ENCODE peak calls at places on chromosomes 3 and 15, in ten cellular contexts. I, X, H, F, C, V, T, Y, M and Z are unnamed samples.
A peak's percentile ranks its signal among the peaks of the same experiment; 100 is the strongest.

GRCh38 chr15:56820333-56820732 is 87.0 kb upstream of the ZNF280D start:
- DNase-seq in I (no peak), X (no peak), H (no peak), F (no peak), C (no peak), V (no peak), T (no peak), Y (no peak), M (no peak), Z (no peak)

GRCh38 chr15:78909791-78910228 is 35.0 kb downstream of the CTSH start:
- DNase-seq in I (peak; percentile 72), X (no peak), H (no peak), F (peak; percentile 47), C (no peak), V (peak; percentile 45), T (peak; percentile 25), Y (no peak), M (no peak), Z (no peak)

GRCh38 chr15:99909914-99910313 is 176.7 kb upstream of the LYSMD4 start:
- DNase-seq in I (no peak), X (no peak), H (no peak), F (no peak), C (no peak), V (peak; percentile 40), T (no peak), Y (no peak), M (peak; percentile 4), Z (no peak)

GRCh38 chr3:2603734-2604297 is 505.1 kb downstream of the CNTN4 start:
- DNase-seq in I (no peak), X (no peak), H (no peak), F (no peak), C (no peak), V (no peak), T (no peak), Y (no peak), M (peak; percentile 11), Z (no peak)

GRCh38 chr15:70342554-70343548 is 245.1 kb upstream of the TLE3 start:
- DNase-seq in I (no peak), X (no peak), H (no peak), F (no peak), C (no peak), V (no peak), T (no peak), Y (no peak), M (peak; percentile 7), Z (no peak)

GRCh38 chr15:92937880-92938279 is 37.8 kb downstream of the CHD2 start:
- DNase-seq in I (no peak), X (no peak), H (no peak), F (no peak), C (no peak), V (no peak), T (no peak), Y (no peak), M (no peak), Z (no peak)

GRCh38 chr15:91302588-91303439 is 202.8 kb downstream of the SV2B start:
- DNase-seq in I (peak; percentile 80), X (peak; percentile 75), H (peak; percentile 28), F (peak; percentile 69), C (peak; percentile 36), V (peak; percentile 54), T (peak; percentile 19), Y (peak; percentile 20), M (peak; percentile 68), Z (peak; percentile 14)

GRCh38 chr3:107561980-107562379 is 39.2 kb downstream of the BBX start:
- DNase-seq in I (no peak), X (no peak), H (no peak), F (no peak), C (no peak), V (no peak), T (no peak), Y (no peak), M (no peak), Z (no peak)

GRCh38 chr3:181956122-181956521 is 244.4 kb downstream of the SOX2 start:
- DNase-seq in I (no peak), X (no peak), H (no peak), F (no peak), C (no peak), V (no peak), T (no peak), Y (no peak), M (no peak), Z (no peak)

GRCh38 chr15:99432271-99433025 is 133.3 kb upstream of the MEF2A start:
- DNase-seq in I (no peak), X (no peak), H (peak; percentile 13), F (no peak), C (no peak), V (no peak), T (no peak), Y (no peak), M (no peak), Z (no peak)

GRCh38 chr3:103218793-103219192 is 784.0 kb downstream of the ZPLD1 start:
- DNase-seq in I (no peak), X (no peak), H (no peak), F (no peak), C (no peak), V (peak; percentile 59), T (no peak), Y (peak; percentile 20), M (no peak), Z (no peak)

GRCh38 chr3:69710153-69710977 is 28.9 kb upstream of the MITF start:
- DNase-seq in I (no peak), X (no peak), H (no peak), F (peak; percentile 18), C (no peak), V (peak; percentile 72), T (no peak), Y (peak; percentile 58), M (no peak), Z (no peak)

GRCh38 chr3:60096403-60096802 is 1046.6 kb upstream of the CFAP20DC start:
- DNase-seq in I (no peak), X (no peak), H (no peak), F (no peak), C (no peak), V (no peak), T (no peak), Y (no peak), M (no peak), Z (no peak)

GRCh38 chr3:9862391-9863235 is 17.4 kb downstream of the CIDEC start:
- DNase-seq in I (peak; percentile 53), X (no peak), H (peak; percentile 49), F (peak; percentile 66), C (peak; percentile 49), V (no peak), T (peak; percentile 47), Y (no peak), M (no peak), Z (no peak)

GRCh38 chr15:69305204-69305931 is 6.7 kb downstream of the PAQR5 start:
- DNase-seq in I (peak; percentile 98), X (no peak), H (peak; percentile 38), F (peak; percentile 89), C (no peak), V (peak; percentile 98), T (no peak), Y (peak; percentile 68), M (no peak), Z (peak; percentile 50)

GRCh38 chr15:55234800-55235104 is 38.0 kb upstream of the RSL24D1 start:
- DNase-seq in I (no peak), X (no peak), H (no peak), F (no peak), C (no peak), V (no peak), T (no peak), Y (no peak), M (no peak), Z (no peak)

GRCh38 chr3:123766195-123767019 is 117.7 kb downstream of the MYLK start:
- DNase-seq in I (no peak), X (no peak), H (no peak), F (no peak), C (peak; percentile 17), V (no peak), T (no peak), Y (no peak), M (no peak), Z (no peak)

GRCh38 chr3:49785565-49786356 is 581 bp downstream of the IP6K1 start:
- DNase-seq in I (no peak), X (no peak), H (no peak), F (peak; percentile 42), C (peak; percentile 64), V (peak; percentile 30), T (peak; percentile 36), Y (no peak), M (no peak), Z (no peak)

GRCh38 chr3:128933922-128934253 is 54.5 kb downstream of the ACAD9 start:
- DNase-seq in I (no peak), X (no peak), H (no peak), F (no peak), C (peak; percentile 4), V (no peak), T (no peak), Y (no peak), M (no peak), Z (no peak)

GRCh38 chr3:50299929-50300680 is 900 bp upstream of the HYAL3 start:
- DNase-seq in I (no peak), X (peak; percentile 92), H (no peak), F (peak; percentile 11), C (no peak), V (peak; percentile 30), T (no peak), Y (no peak), M (no peak), Z (no peak)

GRCh38 chr15:43329222-43329959 is 982 bp downstream of the LCMT2 start:
- DNase-seq in I (no peak), X (peak; percentile 24), H (no peak), F (no peak), C (peak; percentile 17), V (no peak), T (peak; percentile 8), Y (no peak), M (peak; percentile 35), Z (no peak)

GRCh38 chr15:92693922-92694331 is 38.4 kb upstream of the FAM174B start:
- DNase-seq in I (peak; percentile 79), X (peak; percentile 46), H (no peak), F (peak; percentile 33), C (no peak), V (peak; percentile 41), T (no peak), Y (no peak), M (peak; percentile 19), Z (no peak)

GRCh38 chr15:42408178-42408577 is 48.9 kb downstream of the CAPN3 start:
- DNase-seq in I (no peak), X (no peak), H (no peak), F (no peak), C (no peak), V (no peak), T (no peak), Y (no peak), M (no peak), Z (no peak)

GRCh38 chr3:161920196-161920595 is 423.6 kb downstream of the OTOL1 start:
- DNase-seq in I (no peak), X (no peak), H (no peak), F (no peak), C (no peak), V (no peak), T (no peak), Y (no peak), M (no peak), Z (no peak)

GRCh38 chr3:138049157-138049919 is 39.4 kb downstream of the CLDN18 start:
- DNase-seq in I (no peak), X (no peak), H (no peak), F (no peak), C (no peak), V (peak; percentile 40), T (no peak), Y (peak; percentile 63), M (no peak), Z (no peak)

GRCh38 chr3:179449621-179450020 is 1.6 kb downstream of the GNB4 start:
- DNase-seq in I (no peak), X (no peak), H (no peak), F (peak; percentile 2), C (no peak), V (no peak), T (no peak), Y (no peak), M (no peak), Z (no peak)

GRCh38 chr3:177320765-177321247 is 123.5 kb upstream of the TBL1XR1 start:
- DNase-seq in I (no peak), X (no peak), H (no peak), F (no peak), C (no peak), V (no peak), T (no peak), Y (no peak), M (no peak), Z (no peak)

GRCh38 chr3:101414121-101414520 is 93.7 kb upstream of the IMPG2 start:
- DNase-seq in I (no peak), X (no peak), H (no peak), F (no peak), C (no peak), V (no peak), T (no peak), Y (no peak), M (peak; percentile 8), Z (no peak)